ENCODE peak calls at places on chromosomes 11 and 22, in four cellular contexts. N is T-helper 9 cell, X is SK-MEL-5, A is nephron progenitor cell. E is an unnamed sample.

GRCh38 chr11:92397356-92397755 is 172.7 kb downstream of the FAT3 start:
- DNase-seq in N (no peak), X (no peak), A (no peak), E (no peak)

GRCh38 chr11:117089685-117090084 is 8.5 kb downstream of the SIK3 start:
- DNase-seq in N (no peak), X (no peak), A (no peak), E (no peak)

GRCh38 chr11:17510507-17511206 is 33.6 kb downstream of the USH1C start:
- DNase-seq in N (no peak), X (no peak), A (no peak), E (no peak)

GRCh38 chr11:117395476-117395875 is 67.8 kb downstream of the CEP164 start:
- DNase-seq in N (no peak), X (no peak), A (no peak), E (no peak)

GRCh38 chr22:49632199-49633009 is 195.3 kb downstream of the BRD1 start:
- DNase-seq in N (no peak), X (peak), A (peak), E (peak)

GRCh38 chr22:18078329-18079041 is 695 bp downstream of the PEX26 start:
- DNase-seq in N (peak), X (no peak), A (peak), E (no peak)

GRCh38 chr11:99592241-99592640 is 571.5 kb downstream of the CNTN5 start:
- DNase-seq in N (no peak), X (no peak), A (no peak), E (no peak)

GRCh38 chr11:70519117-70519516 is 120.8 kb downstream of the CTTN start:
- DNase-seq in N (no peak), X (no peak), A (no peak), E (no peak)

GRCh38 chr11:128196235-128196634 is 391.1 kb downstream of the ETS1 start:
- DNase-seq in N (no peak), X (no peak), A (no peak), E (no peak)

GRCh38 chr11:47980093-47980906 is at the start of gene PTPRJ:
- DNase-seq in N (peak), X (peak), A (peak), E (no peak)

GRCh38 chr11:119473901-119474681 is 51.1 kb upstream of the THY1 start:
- DNase-seq in N (no peak), X (no peak), A (no peak), E (no peak)

GRCh38 chr11:69972351-69972802 is 105.7 kb upstream of the ANO1 start:
- DNase-seq in N (no peak), X (no peak), A (no peak), E (no peak)

GRCh38 chr11:92658733-92659132 is 310.7 kb upstream of the MTNR1B start:
- DNase-seq in N (no peak), X (no peak), A (no peak), E (no peak)

GRCh38 chr22:23220485-23221350 is 40.4 kb downstream of the BCR start:
- DNase-seq in N (no peak), X (no peak), A (no peak), E (no peak)

GRCh38 chr11:31805037-31805628 is 6.0 kb downstream of the PAX6 start:
- DNase-seq in N (no peak), X (no peak), A (peak), E (no peak)

GRCh38 chr22:35054064-35054463 is 11.9 kb upstream of the ISX start:
- DNase-seq in N (no peak), X (no peak), A (no peak), E (no peak)

GRCh38 chr11:65491614-65492386 is 7.0 kb upstream of the MALAT1 start:
- DNase-seq in N (no peak), X (peak), A (peak), E (no peak)

GRCh38 chr22:19756288-19757128 is 4.1 kb upstream of the TBX1 start:
- DNase-seq in N (peak), X (peak), A (peak), E (no peak)

GRCh38 chr11:131692151-131692550 is 321.7 kb downstream of the NTM start:
- DNase-seq in N (no peak), X (no peak), A (no peak), E (no peak)

GRCh38 chr11:57340228-57340627 is 2.1 kb downstream of the P2RX3 start:
- DNase-seq in N (no peak), X (peak), A (peak), E (no peak)

E was measured in SK-N-MC.